ENCODE peak calls at places on chromosome 3, in eight cellular contexts. One of them, this sample, is unnamed.

GRCh38 chr3:115685097-115685496 is 61.8 kb downstream of the GAP43 start:
- DNase-seq in CD8-positive, alpha-beta memory T cell: no peak
- DNase-seq in endodermal cell: no peak
- DNase-seq in A549: no peak
- DNase-seq in aorta: no peak
- DNase-seq in effector memory CD4-positive, alpha-beta T cell: no peak
- DNase-seq in right atrium auricular region: no peak
- DNase-seq in pancreas: no peak
- DNase-seq in this sample: no peak

GRCh38 chr3:122415762-122416654 is at the start of gene WDR5B:
- DNase-seq in CD8-positive, alpha-beta memory T cell: peak; percentile 97
- DNase-seq in endodermal cell: peak; percentile 99
- DNase-seq in A549: peak; percentile 98
- DNase-seq in aorta: peak; percentile 99
- DNase-seq in effector memory CD4-positive, alpha-beta T cell: peak; percentile 98
- DNase-seq in right atrium auricular region: peak; percentile 99
- DNase-seq in pancreas: peak; percentile 100
- DNase-seq in this sample: peak; percentile 98

GRCh38 chr3:36876181-36876936 is 68.5 kb downstream of the TRANK1 start:
- DNase-seq in CD8-positive, alpha-beta memory T cell: no peak
- DNase-seq in endodermal cell: no peak
- DNase-seq in A549: no peak
- DNase-seq in aorta: no peak
- DNase-seq in effector memory CD4-positive, alpha-beta T cell: no peak
- DNase-seq in right atrium auricular region: no peak
- DNase-seq in pancreas: no peak
- DNase-seq in this sample: no peak

GRCh38 chr3:53230041-53230621 is 25.7 kb downstream of the TKT start:
- DNase-seq in CD8-positive, alpha-beta memory T cell: no peak
- DNase-seq in endodermal cell: peak; percentile 82
- DNase-seq in A549: no peak
- DNase-seq in aorta: peak; percentile 64
- DNase-seq in effector memory CD4-positive, alpha-beta T cell: no peak
- DNase-seq in right atrium auricular region: no peak
- DNase-seq in pancreas: no peak
- DNase-seq in this sample: no peak

GRCh38 chr3:70061111-70061510 is 61.6 kb downstream of the SAMMSON start:
- DNase-seq in CD8-positive, alpha-beta memory T cell: no peak
- DNase-seq in endodermal cell: no peak
- DNase-seq in A549: no peak
- DNase-seq in aorta: no peak
- DNase-seq in effector memory CD4-positive, alpha-beta T cell: no peak
- DNase-seq in right atrium auricular region: no peak
- DNase-seq in pancreas: no peak
- DNase-seq in this sample: no peak

GRCh38 chr3:42655331-42655888 is 1.9 kb downstream of the ZBTB47 start:
- DNase-seq in CD8-positive, alpha-beta memory T cell: no peak
- DNase-seq in endodermal cell: no peak
- DNase-seq in A549: no peak
- DNase-seq in aorta: no peak
- DNase-seq in effector memory CD4-positive, alpha-beta T cell: no peak
- DNase-seq in right atrium auricular region: no peak
- DNase-seq in pancreas: peak; percentile 89
- DNase-seq in this sample: no peak

GRCh38 chr3:23991236-23992050 is 46.4 kb downstream of the NR1D2 start:
- DNase-seq in CD8-positive, alpha-beta memory T cell: no peak
- DNase-seq in endodermal cell: no peak
- DNase-seq in A549: no peak
- DNase-seq in aorta: no peak
- DNase-seq in effector memory CD4-positive, alpha-beta T cell: no peak
- DNase-seq in right atrium auricular region: no peak
- DNase-seq in pancreas: no peak
- DNase-seq in this sample: no peak

GRCh38 chr3:121661376-121661775 is 673 bp upstream of the HCLS1 start:
- DNase-seq in CD8-positive, alpha-beta memory T cell: no peak
- DNase-seq in endodermal cell: no peak
- DNase-seq in A549: no peak
- DNase-seq in aorta: no peak
- DNase-seq in effector memory CD4-positive, alpha-beta T cell: no peak
- DNase-seq in right atrium auricular region: no peak
- DNase-seq in pancreas: no peak
- DNase-seq in this sample: no peak

GRCh38 chr3:125213946-125214542 is 1.5 kb upstream of the SLC12A8 start:
- DNase-seq in CD8-positive, alpha-beta memory T cell: no peak
- DNase-seq in endodermal cell: peak; percentile 59
- DNase-seq in A549: no peak
- DNase-seq in aorta: no peak
- DNase-seq in effector memory CD4-positive, alpha-beta T cell: no peak
- DNase-seq in right atrium auricular region: no peak
- DNase-seq in pancreas: no peak
- DNase-seq in this sample: no peak

GRCh38 chr3:38099518-38099917 is 37.4 kb downstream of the ACAA1 start:
- DNase-seq in CD8-positive, alpha-beta memory T cell: no peak
- DNase-seq in endodermal cell: peak; percentile 62
- DNase-seq in A549: no peak
- DNase-seq in aorta: no peak
- DNase-seq in effector memory CD4-positive, alpha-beta T cell: no peak
- DNase-seq in right atrium auricular region: no peak
- DNase-seq in pancreas: no peak
- DNase-seq in this sample: no peak

GRCh38 chr3:40476478-40477470 is at the start of gene ZNF619:
- DNase-seq in CD8-positive, alpha-beta memory T cell: peak; percentile 47
- DNase-seq in endodermal cell: peak; percentile 88
- DNase-seq in A549: peak; percentile 68
- DNase-seq in aorta: peak; percentile 92
- DNase-seq in effector memory CD4-positive, alpha-beta T cell: peak; percentile 19
- DNase-seq in right atrium auricular region: peak; percentile 73
- DNase-seq in pancreas: peak; percentile 91
- DNase-seq in this sample: peak; percentile 82

GRCh38 chr3:29764603-29765254 is 483.9 kb downstream of the RBMS3 start:
- DNase-seq in CD8-positive, alpha-beta memory T cell: no peak
- DNase-seq in endodermal cell: no peak
- DNase-seq in A549: peak; percentile 70
- DNase-seq in aorta: no peak
- DNase-seq in effector memory CD4-positive, alpha-beta T cell: no peak
- DNase-seq in right atrium auricular region: no peak
- DNase-seq in pancreas: no peak
- DNase-seq in this sample: peak; percentile 74

GRCh38 chr3:29759443-29760033 is 478.7 kb downstream of the RBMS3 start:
- DNase-seq in CD8-positive, alpha-beta memory T cell: no peak
- DNase-seq in endodermal cell: no peak
- DNase-seq in A549: no peak
- DNase-seq in aorta: no peak
- DNase-seq in effector memory CD4-positive, alpha-beta T cell: no peak
- DNase-seq in right atrium auricular region: peak; percentile 67
- DNase-seq in pancreas: no peak
- DNase-seq in this sample: peak; percentile 9

GRCh38 chr3:29759021-29759359 is 478.1 kb downstream of the RBMS3 start:
- DNase-seq in CD8-positive, alpha-beta memory T cell: no peak
- DNase-seq in endodermal cell: no peak
- DNase-seq in A549: no peak
- DNase-seq in aorta: no peak
- DNase-seq in effector memory CD4-positive, alpha-beta T cell: no peak
- DNase-seq in right atrium auricular region: no peak
- DNase-seq in pancreas: no peak
- DNase-seq in this sample: peak; percentile 31

GRCh38 chr3:29764059-29764458 is 483.2 kb downstream of the RBMS3 start:
- DNase-seq in CD8-positive, alpha-beta memory T cell: no peak
- DNase-seq in endodermal cell: no peak
- DNase-seq in A549: no peak
- DNase-seq in aorta: no peak
- DNase-seq in effector memory CD4-positive, alpha-beta T cell: no peak
- DNase-seq in right atrium auricular region: no peak
- DNase-seq in pancreas: no peak
- DNase-seq in this sample: no peak

DNA sequence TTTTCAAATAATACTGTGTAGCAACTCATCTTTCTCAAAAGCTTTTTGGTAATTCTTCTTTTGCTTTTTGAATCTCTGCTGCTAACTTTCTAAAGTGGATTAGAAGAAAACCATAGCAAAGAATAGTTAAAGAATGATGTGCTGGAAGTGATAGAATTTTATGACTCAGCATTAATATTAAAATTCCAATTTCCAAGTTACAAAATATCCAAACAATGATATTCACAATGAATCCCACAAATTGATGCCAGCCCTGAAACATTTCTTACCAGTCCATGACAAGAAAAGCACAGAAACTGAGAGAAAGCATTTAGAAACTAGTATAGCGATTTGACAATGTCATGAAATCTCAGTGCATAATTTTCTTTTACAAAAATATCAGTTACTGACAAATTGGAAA is 482.2 kb downstream of the RBMS3 start:
- DNase-seq in CD8-positive, alpha-beta memory T cell: no peak
- DNase-seq in endodermal cell: no peak
- DNase-seq in A549: no peak
- DNase-seq in aorta: no peak
- DNase-seq in effector memory CD4-positive, alpha-beta T cell: no peak
- DNase-seq in right atrium auricular region: no peak
- DNase-seq in pancreas: no peak
- DNase-seq in this sample: no peak
- H3K27ac ChIP-seq in CD8-positive, alpha-beta memory T cell: no peak overlapping the region
- H3K27ac ChIP-seq in endodermal cell: no peak overlapping the region
- H3K27ac ChIP-seq in A549: no peak overlapping the region
- H3K27ac ChIP-seq in aorta: no peak overlapping the region
- H3K27ac ChIP-seq in effector memory CD4-positive, alpha-beta T cell: no peak overlapping the region
- H3K27ac ChIP-seq in right atrium auricular region: no peak overlapping the region
- H3K27ac ChIP-seq in pancreas: no peak overlapping the region
- H3K27ac ChIP-seq in this sample: no peak overlapping the region

DNA sequence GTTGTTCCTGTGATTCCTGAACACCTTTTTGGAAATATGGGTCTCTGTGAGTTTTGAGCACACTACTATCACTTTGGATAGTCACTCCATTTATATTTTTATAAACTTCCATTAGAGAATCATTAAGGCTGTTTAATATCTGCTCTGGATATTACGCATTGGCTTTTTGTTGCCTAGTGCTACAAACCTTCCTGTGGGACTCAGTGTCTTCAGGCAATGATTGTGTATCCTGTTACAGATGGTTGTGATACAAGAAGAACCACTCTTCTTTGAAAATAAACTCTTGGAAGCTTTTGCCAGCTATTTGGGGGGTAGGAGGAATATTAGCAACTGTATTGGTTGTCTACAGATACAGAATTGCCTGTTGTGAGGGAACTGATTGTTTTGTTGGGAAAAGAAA is 15.6 kb downstream of the GCSAM start:
- DNase-seq in CD8-positive, alpha-beta memory T cell: no peak
- DNase-seq in endodermal cell: no peak
- DNase-seq in A549: no peak
- DNase-seq in aorta: no peak
- DNase-seq in effector memory CD4-positive, alpha-beta T cell: no peak
- DNase-seq in right atrium auricular region: no peak
- DNase-seq in pancreas: no peak
- DNase-seq in this sample: no peak
- H3K4me1 ChIP-seq in CD8-positive, alpha-beta memory T cell: peaks cover 26% of the 10 kb centered on the region
- H3K4me1 ChIP-seq in endodermal cell: peaks cover 8% of the 10 kb centered on the region
- H3K4me1 ChIP-seq in A549: no peaks in the 10 kb centered on the region
- H3K4me1 ChIP-seq in aorta: no peaks in the 10 kb centered on the region
- H3K4me1 ChIP-seq in effector memory CD4-positive, alpha-beta T cell: peaks cover 7% of the 10 kb centered on the region
- H3K4me1 ChIP-seq in right atrium auricular region: no peaks in the 10 kb centered on the region
- H3K4me1 ChIP-seq in pancreas: peaks cover 14% of the 10 kb centered on the region
- H3K4me1 ChIP-seq in this sample: no peaks in the 10 kb centered on the region

GRCh38 chr3:134360046-134360445 is 14.2 kb downstream of the AMOTL2 start:
- DNase-seq in CD8-positive, alpha-beta memory T cell: no peak
- DNase-seq in endodermal cell: peak; percentile 56
- DNase-seq in A549: no peak
- DNase-seq in aorta: peak; percentile 73
- DNase-seq in effector memory CD4-positive, alpha-beta T cell: no peak
- DNase-seq in right atrium auricular region: no peak
- DNase-seq in pancreas: peak; percentile 62
- DNase-seq in this sample: no peak

GRCh38 chr3:134362221-134362620 is 12.0 kb downstream of the AMOTL2 start:
- DNase-seq in CD8-positive, alpha-beta memory T cell: no peak
- DNase-seq in endodermal cell: peak; percentile 44
- DNase-seq in A549: no peak
- DNase-seq in aorta: peak; percentile 50
- DNase-seq in effector memory CD4-positive, alpha-beta T cell: no peak
- DNase-seq in right atrium auricular region: no peak
- DNase-seq in pancreas: no peak
- DNase-seq in this sample: no peak

GRCh38 chr3:134362670-134363380 is 11.4 kb downstream of the AMOTL2 start:
- DNase-seq in CD8-positive, alpha-beta memory T cell: no peak
- DNase-seq in endodermal cell: peak; percentile 62
- DNase-seq in A549: no peak
- DNase-seq in aorta: no peak
- DNase-seq in effector memory CD4-positive, alpha-beta T cell: no peak
- DNase-seq in right atrium auricular region: no peak
- DNase-seq in pancreas: no peak
- DNase-seq in this sample: no peak

GRCh38 chr3:134359121-134360010 is 14.9 kb downstream of the AMOTL2 start:
- DNase-seq in CD8-positive, alpha-beta memory T cell: no peak
- DNase-seq in endodermal cell: peak; percentile 59
- DNase-seq in A549: no peak
- DNase-seq in aorta: peak; percentile 73
- DNase-seq in effector memory CD4-positive, alpha-beta T cell: no peak
- DNase-seq in right atrium auricular region: no peak
- DNase-seq in pancreas: peak; percentile 70
- DNase-seq in this sample: peak; percentile 53

GRCh38 chr3:134361162-134361831 is 12.9 kb downstream of the AMOTL2 start:
- DNase-seq in CD8-positive, alpha-beta memory T cell: no peak
- DNase-seq in endodermal cell: peak; percentile 58
- DNase-seq in A549: no peak
- DNase-seq in aorta: peak; percentile 73
- DNase-seq in effector memory CD4-positive, alpha-beta T cell: no peak
- DNase-seq in right atrium auricular region: no peak
- DNase-seq in pancreas: peak; percentile 64
- DNase-seq in this sample: no peak
- H3K27ac ChIP-seq in CD8-positive, alpha-beta memory T cell: no peak overlapping the region
- H3K27ac ChIP-seq in endodermal cell: no peak overlapping the region
- H3K27ac ChIP-seq in A549: peak overlapping the region; percentile 100
- H3K27ac ChIP-seq in aorta: no peak overlapping the region
- H3K27ac ChIP-seq in effector memory CD4-positive, alpha-beta T cell: no peak overlapping the region
- H3K27ac ChIP-seq in right atrium auricular region: peak overlapping the region; percentile 34
- H3K27ac ChIP-seq in pancreas: no peak overlapping the region
- H3K27ac ChIP-seq in this sample: no peak overlapping the region

DNA sequence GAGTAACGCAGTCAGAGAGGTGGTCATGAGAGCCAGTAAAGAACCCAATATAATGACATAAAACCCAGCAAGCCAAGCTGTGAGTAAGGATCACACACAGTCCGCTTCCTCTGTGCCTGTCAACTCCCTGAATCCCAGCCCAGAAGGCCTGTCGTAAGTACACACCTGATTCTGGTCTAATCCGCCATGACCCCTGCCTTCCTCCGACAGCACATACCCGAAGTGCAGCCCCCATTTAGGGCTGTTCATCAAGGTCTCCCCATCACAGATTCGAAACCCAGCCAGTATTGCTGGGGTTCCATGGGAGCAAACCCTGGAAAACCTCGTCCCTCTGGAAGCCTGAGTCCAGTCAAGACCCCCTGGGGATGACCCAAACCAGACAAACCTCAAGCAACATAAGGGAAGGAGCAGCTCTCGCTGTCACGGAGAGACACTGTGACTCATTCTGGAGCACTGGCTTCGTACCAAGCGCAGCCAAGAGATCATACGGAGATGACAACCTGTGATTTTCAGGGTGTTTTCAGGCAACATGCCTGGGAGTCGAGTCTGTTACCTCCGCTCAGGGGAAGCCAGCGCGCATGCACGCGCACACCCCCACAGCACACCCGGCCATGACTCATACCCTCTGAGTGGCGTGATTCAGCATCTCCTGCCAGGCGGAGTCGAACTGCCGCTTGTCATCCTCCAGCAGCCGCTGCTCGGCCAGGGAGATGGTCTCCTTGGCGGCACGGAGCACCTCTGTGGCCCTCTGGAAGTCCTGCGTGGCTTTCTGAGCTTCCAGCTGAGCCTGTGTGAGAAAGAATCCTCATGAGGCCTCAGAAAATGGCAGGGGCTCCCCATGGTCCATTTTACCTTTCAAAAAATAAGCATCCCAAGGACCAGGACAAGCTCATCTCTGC is 63.0 kb downstream of the SH3BP5 start:
- DNase-seq in CD8-positive, alpha-beta memory T cell: peak; percentile 80
- DNase-seq in endodermal cell: peak; percentile 73
- DNase-seq in A549: peak; percentile 94
- DNase-seq in aorta: peak; percentile 93
- DNase-seq in effector memory CD4-positive, alpha-beta T cell: peak; percentile 85
- DNase-seq in right atrium auricular region: peak; percentile 96
- DNase-seq in pancreas: no peak
- DNase-seq in this sample: peak; percentile 84
- H3K4me1 ChIP-seq in CD8-positive, alpha-beta memory T cell: peaks cover 85% of the 10 kb centered on the region
- H3K4me1 ChIP-seq in endodermal cell: no peaks in the 10 kb centered on the region
- H3K4me1 ChIP-seq in A549: peaks cover 21% of the 10 kb centered on the region
- H3K4me1 ChIP-seq in aorta: no peaks in the 10 kb centered on the region
- H3K4me1 ChIP-seq in effector memory CD4-positive, alpha-beta T cell: peaks cover 63% of the 10 kb centered on the region
- H3K4me1 ChIP-seq in right atrium auricular region: no peaks in the 10 kb centered on the region
- H3K4me1 ChIP-seq in pancreas: no peaks in the 10 kb centered on the region
- H3K4me1 ChIP-seq in this sample: peaks cover 51% of the 10 kb centered on the region